ENCODE peak calls at places on chromosomes 2 and 18, in five cellular contexts. B is OCI-LY7; U is sciatic nerve; H is stimulated activated CD4-positive, alpha-beta T cell treated with anti-CD3 and anti-CD28 coated beads, Interleukin-1b, Interleukin-23, amount 100 ng/mL, for 4 hours; E is Caki2. F is an unnamed sample.

GRCh38 chr2:160491922-160492371 is 1.7 kb downstream of the RBMS1 start:
- DNase-seq in H (no peak), B (no peak), E (peak; percentile 40), U (no peak), F (no peak)

GRCh38 chr18:54140641-54141040 is 83.8 kb downstream of the MBD2 start:
- DNase-seq in E (no peak), H (no peak), B (no peak), U (no peak), F (no peak)

GRCh38 chr2:3626118-3626816 is 31.4 kb downstream of the COLEC11 start:
- DNase-seq in E (no peak), H (no peak), U (peak; percentile 26), B (no peak), F (no peak)

GRCh38 chr2:150339282-150339681 is 148.2 kb downstream of the RND3 start:
- DNase-seq in E (no peak), B (no peak), H (no peak), U (no peak), F (no peak)

GRCh38 chr18:14097761-14098160 is 34.5 kb downstream of the ZNF519 start:
- DNase-seq in U (no peak), E (no peak), B (no peak), H (no peak), F (no peak)

GRCh38 chr2:30349691-30350090 is 97.4 kb upstream of the LCLAT1 start:
- DNase-seq in H (no peak), B (no peak), U (no peak), E (no peak), F (no peak)

GRCh38 chr2:74836675-74837401 is 2.9 kb downstream of the HK2 start:
- DNase-seq in E (no peak), U (no peak), H (no peak), B (no peak), F (no peak)

GRCh38 chr2:200658278-200658864 is 72.6 kb downstream of the AOX1 start:
- DNase-seq in U (no peak), B (no peak), E (no peak), H (no peak), F (no peak)

GRCh38 chr18:22106536-22107292 is 62.7 kb upstream of the GATA6 start:
- DNase-seq in E (peak; percentile 72), B (no peak), U (no peak), H (no peak), F (no peak)

GRCh38 chr2:223995569-223995968 is 38.3 kb downstream of the MRPL44 start:
- DNase-seq in H (no peak), E (no peak), U (no peak), B (no peak), F (peak; percentile 70)

GRCh38 chr2:230687498-230687897 is 25.1 kb upstream of the CAB39 start:
- DNase-seq in B (no peak), U (no peak), E (peak; percentile 47), H (no peak), F (no peak)

GRCh38 chr2:73897934-73898333 is 5.1 kb downstream of the ACTG2 start:
- DNase-seq in H (no peak), B (no peak), E (no peak), U (no peak), F (no peak)

GRCh38 chr2:39999864-40000263 is 220.8 kb upstream of the THUMPD2 start:
- DNase-seq in H (no peak), B (no peak), E (no peak), U (no peak), F (no peak)

GRCh38 chr2:110818767-110819481 is 86.6 kb downstream of the ACOXL start:
- DNase-seq in E (no peak), B (peak; percentile 47), H (no peak), U (no peak), F (no peak)

GRCh38 chr2:162007447-162008040 is 66.5 kb downstream of the DPP4 start:
- DNase-seq in U (no peak), E (no peak), B (peak; percentile 11), H (no peak), F (peak; percentile 25)

GRCh38 chr2:12965540-12966269 is 249.0 kb downstream of the TRIB2 start:
- DNase-seq in H (no peak), B (no peak), E (no peak), U (no peak), F (peak; percentile 73)

GRCh38 chr18:77622009-77622692 is 372.5 kb downstream of the GALR1 start:
- DNase-seq in E (peak; percentile 81), H (no peak), B (no peak), U (no peak), F (no peak)

GRCh38 chr18:58670561-58671121 is 624 bp upstream of the MALT1 start:
- DNase-seq in B (no peak), H (no peak), U (no peak), E (no peak), F (no peak)

GRCh38 chr2:140376686-140377085 is 1596.5 kb upstream of the NXPH2 start:
- DNase-seq in H (no peak), B (no peak), E (no peak), U (no peak), F (no peak)

GRCh38 chr2:75381032-75381431 is 179.7 kb downstream of the EVA1A start:
- DNase-seq in H (no peak), U (no peak), E (no peak), B (no peak), F (no peak)

GRCh38 chr2:130874512-130874911 is 37.8 kb downstream of the ARHGEF4 start:
- DNase-seq in E (no peak), B (no peak), H (no peak), U (peak; percentile 13), F (no peak)

GRCh38 chr18:51890762-51891161 is 449.2 kb upstream of the DCC start:
- DNase-seq in E (peak; percentile 80), H (no peak), B (no peak), U (no peak), F (no peak)

GRCh38 chr18:59323931-59324622 is 5.6 kb upstream of the CPLX4 start:
- DNase-seq in E (peak; percentile 33), U (no peak), B (no peak), H (no peak), F (no peak)

F was measured in erythroblast.